ENCODE peak calls at places on chromosomes 16 and 17, in nine cellular contexts. A, G, D, T, K, N, F, H and X are unnamed samples.

GRCh38 chr16:75244225-75244792 is 7.1 kb downstream of the BCAR1 start:
- DNase-seq in A (no peak), G (peak), D (no peak), T (peak), K (peak), N (no peak), F (peak), H (no peak), X (peak)

GRCh38 chr16:47565454-47565853 is 104.3 kb downstream of the PHKB start:
- DNase-seq in A (peak), G (peak), D (no peak), T (peak), K (peak), N (no peak), F (peak), H (no peak), X (peak)

GRCh38 chr16:30715777-30716445 is 16.9 kb downstream of the SRCAP start:
- DNase-seq in A (no peak), G (no peak), D (no peak), T (no peak), K (peak), N (no peak), F (no peak), H (no peak), X (peak)

GRCh38 chr17:38454528-38454927 is 26.3 kb downstream of the ARHGAP23 start:
- DNase-seq in A (no peak), G (peak), D (no peak), T (peak), K (peak), N (no peak), F (peak), H (no peak), X (peak)

GRCh38 chr17:31073411-31073810 is 21.4 kb upstream of the NF1 start:
- DNase-seq in A (no peak), G (no peak), D (no peak), T (peak), K (no peak), N (no peak), F (no peak), H (no peak), X (no peak)

GRCh38 chr17:1736348-1737281 is 6.1 kb upstream of the SERPINF2 start:
- DNase-seq in A (no peak), G (peak), D (no peak), T (no peak), K (peak), N (peak), F (peak), H (no peak), X (peak)

GRCh38 chr16:88387941-88388627 is 5.3 kb downstream of the ZNF469 start:
- DNase-seq in A (no peak), G (no peak), D (no peak), T (peak), K (no peak), N (no peak), F (no peak), H (no peak), X (no peak)

GRCh38 chr17:43814714-43815113 is 18.2 kb downstream of the MPP3 start:
- DNase-seq in A (peak), G (no peak), D (no peak), T (no peak), K (peak), N (no peak), F (no peak), H (no peak), X (peak)

GRCh38 chr16:88320947-88321634 is 61.7 kb upstream of the ZNF469 start:
- DNase-seq in A (no peak), G (no peak), D (no peak), T (no peak), K (no peak), N (no peak), F (no peak), H (peak), X (no peak)

GRCh38 chr17:19753661-19754463 is 5.8 kb upstream of the ALDH3A1 start:
- DNase-seq in A (no peak), G (peak), D (no peak), T (peak), K (no peak), N (no peak), F (no peak), H (no peak), X (no peak)

GRCh38 chr17:55172612-55173011 is 92.1 kb upstream of the HLF start:
- DNase-seq in A (no peak), G (no peak), D (peak), T (no peak), K (no peak), N (no peak), F (no peak), H (no peak), X (no peak)

GRCh38 chr16:3696425-3697218 is 20.7 kb downstream of the TRAP1 start:
- DNase-seq in A (peak), G (no peak), D (no peak), T (no peak), K (peak), N (peak), F (no peak), H (no peak), X (peak)

GRCh38 chr17:18321309-18321708 is 6.2 kb downstream of the SMCR8 start:
- DNase-seq in A (no peak), G (no peak), D (no peak), T (no peak), K (peak), N (no peak), F (no peak), H (peak), X (peak)

GRCh38 chr16:15639061-15639568 is 3.8 kb downstream of the MARF1 start:
- DNase-seq in A (no peak), G (no peak), D (no peak), T (no peak), K (no peak), N (no peak), F (no peak), H (no peak), X (no peak)

GRCh38 chr16:15643453-15644305 is 725 bp upstream of the MARF1 start:
- DNase-seq in A (no peak), G (peak), D (peak), T (peak), K (peak), N (peak), F (peak), H (peak), X (peak)

GRCh38 chr16:15642557-15643452 is at the start of gene MARF1:
- DNase-seq in A (peak), G (peak), D (peak), T (peak), K (peak), N (peak), F (peak), H (peak), X (peak)

GRCh38 chr16:15641753-15642556 is 999 bp downstream of the MARF1 start:
- DNase-seq in A (no peak), G (no peak), D (no peak), T (no peak), K (no peak), N (no peak), F (no peak), H (no peak), X (peak)

GRCh38 chr16:15640966-15641365 is 2.0 kb downstream of the MARF1 start:
- DNase-seq in A (no peak), G (no peak), D (no peak), T (no peak), K (no peak), N (no peak), F (no peak), H (no peak), X (no peak)
- H3K4me3 ChIP-seq in A (no peak), G (no peak), D (peak), T (no peak), K (no peak), N (no peak), F (no peak), H (no peak), X (no peak)

GRCh38 chr17:51045616-51046526 is 74.8 kb downstream of the SPAG9 start:
- DNase-seq in A (no peak), G (no peak), D (no peak), T (no peak), K (peak), N (no peak), F (no peak), H (peak), X (no peak)
- H3K4me3 ChIP-seq in A (peak), G (peak), D (no peak), T (no peak), K (peak), N (peak), F (peak), H (no peak), X (peak)

DNA sequence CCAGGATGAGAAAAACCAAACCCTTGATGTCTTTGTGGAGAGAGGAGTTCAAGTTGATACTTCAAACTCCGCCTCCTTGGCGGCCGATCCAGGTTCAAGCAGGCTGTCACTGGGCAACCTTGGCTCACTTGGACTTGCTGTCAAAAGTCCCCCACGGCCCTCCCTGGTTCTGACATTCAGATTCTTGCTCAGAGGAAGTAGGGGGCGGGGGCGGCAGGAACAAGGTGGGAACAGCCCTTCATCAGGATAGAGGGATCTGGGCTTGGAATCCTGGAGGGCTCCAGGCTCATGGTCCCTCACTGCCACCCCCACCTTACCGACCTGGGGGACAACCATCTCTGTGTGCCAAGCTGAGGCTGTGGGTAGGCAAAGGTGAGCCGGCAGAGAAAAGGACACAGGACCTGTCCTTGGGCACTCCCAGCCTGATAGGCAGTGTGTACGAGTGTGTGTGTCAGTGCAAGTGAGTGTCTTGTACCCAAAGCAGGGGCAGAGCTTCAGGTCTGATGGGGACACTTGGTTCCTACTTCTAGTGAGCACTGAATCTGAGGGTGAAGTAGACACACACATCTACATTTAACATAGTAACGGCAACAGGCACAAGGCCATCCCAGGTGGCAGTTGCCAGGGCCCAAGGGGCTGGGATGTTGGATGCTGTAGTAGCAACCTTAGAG is 6.6 kb upstream of the TSPOAP1 start:
- DNase-seq in A (no peak), G (no peak), D (no peak), T (no peak), K (no peak), N (no peak), F (no peak), H (no peak), X (no peak)
- H3K4me3 ChIP-seq in A (no peak), G (peak), D (peak), T (no peak), K (no peak), N (no peak), F (no peak), H (no peak), X (no peak)

GRCh38 chr16:81625544-81626152 is 153.4 kb upstream of the PLCG2 start:
- DNase-seq in A (no peak), G (peak), D (no peak), T (no peak), K (peak), N (no peak), F (peak), H (no peak), X (peak)
- H3K4me3 ChIP-seq in A (no peak), G (no peak), D (no peak), T (no peak), K (no peak), N (no peak), F (no peak), H (no peak), X (no peak)

GRCh38 chr16:53501216-53501859 is 1.7 kb downstream of the AKTIP start:
- DNase-seq in A (no peak), G (no peak), D (no peak), T (no peak), K (no peak), N (no peak), F (no peak), H (peak), X (peak)
- H3K4me3 ChIP-seq in A (no peak), G (peak), D (peak), T (no peak), K (no peak), N (no peak), F (peak), H (no peak), X (no peak)

GRCh38 chr17:61260061-61260797 is 139.4 kb upstream of the TBX2 start:
- DNase-seq in A (no peak), G (peak), D (no peak), T (no peak), K (peak), N (no peak), F (peak), H (peak), X (peak)
- H3K4me3 ChIP-seq in A (no peak), G (no peak), D (no peak), T (no peak), K (no peak), N (no peak), F (no peak), H (no peak), X (no peak)

GRCh38 chr17:41586863-41587495 is at the start of gene KRT14:
- DNase-seq in A (no peak), G (no peak), D (no peak), T (no peak), K (no peak), N (no peak), F (no peak), H (no peak), X (no peak)
- H3K4me3 ChIP-seq in A (no peak), G (no peak), D (no peak), T (no peak), K (no peak), N (no peak), F (no peak), H (no peak), X (no peak)